ENCODE peak calls at places on chromosomes 6 and 20, in four cellular contexts. H is DMS153, A is HFFc6, F is head of caudate nucleus. O is an unnamed sample.

GRCh38 chr6:94270040-94270689 is 850.8 kb upstream of the EPHA7 start:
- DNase-seq in F (no peak), H (peak; percentile 39), A (no peak), O (no peak)

GRCh38 chr6:170092826-170093225 is 198.1 kb downstream of the DLL1 start:
- DNase-seq in A (no peak), F (no peak), H (no peak), O (no peak)

GRCh38 chr6:98824163-98824906 is 10.0 kb upstream of the POU3F2 start:
- DNase-seq in H (no peak), F (peak; percentile 34), A (no peak), O (no peak)

GRCh38 chr6:159874475-159874874 is 16.3 kb upstream of the MAS1 start:
- DNase-seq in A (no peak), F (peak; percentile 41), H (no peak), O (no peak)

GRCh38 chr6:53352360-53352759 is 3.6 kb upstream of the ELOVL5 start:
- DNase-seq in A (no peak), H (no peak), F (no peak), O (no peak)

GRCh38 chr6:104685871-104686549 is 173.7 kb downstream of the HACE1 start:
- DNase-seq in A (no peak), H (no peak), F (no peak), O (no peak)

GRCh38 chr6:76764057-76764456 is 691.6 kb upstream of the IMPG1 start:
- DNase-seq in H (no peak), F (no peak), A (no peak), O (no peak)

GRCh38 chr6:89432875-89433636 is at the start of gene ANKRD6:
- DNase-seq in A (no peak), F (peak; percentile 78), H (peak; percentile 57), O (no peak)

GRCh38 chr6:13378669-13379590 is 50.6 kb upstream of the TBC1D7 start:
- DNase-seq in A (no peak), F (no peak), H (peak; percentile 82), O (peak; percentile 69)

GRCh38 chr6:154951400-154952200 is 43.5 kb upstream of the TIAM2 start:
- DNase-seq in H (no peak), A (no peak), F (no peak), O (no peak)

GRCh38 chr20:41649489-41649888 is 31.3 kb upstream of the CHD6 start:
- DNase-seq in F (no peak), A (no peak), H (peak; percentile 37), O (peak; percentile 66)

GRCh38 chr6:25017486-25017885 is 81.7 kb upstream of the RIPOR2 start:
- DNase-seq in H (no peak), F (no peak), A (no peak), O (no peak)

GRCh38 chr20:37379967-37380828 is 34.3 kb downstream of the SRC start:
- DNase-seq in A (peak; percentile 46), F (no peak), H (peak; percentile 45), O (peak; percentile 8)

GRCh38 chr20:34546751-34547181 is 11.8 kb upstream of the MAP1LC3A start:
- DNase-seq in F (no peak), H (peak; percentile 82), A (no peak), O (no peak)

GRCh38 chr20:31713312-31714049 is 9.2 kb downstream of the BCL2L1 start:
- DNase-seq in A (peak; percentile 86), F (no peak), H (no peak), O (no peak)

GRCh38 chr20:31698803-31699718 is 23.6 kb downstream of the BCL2L1 start:
- DNase-seq in F (peak; percentile 42), H (peak; percentile 93), A (peak; percentile 90), O (no peak)

GRCh38 chr6:122553697-122554096 is 56.5 kb upstream of the PKIB start:
- DNase-seq in A (no peak), H (no peak), F (no peak), O (no peak)

GRCh38 chr6:140032177-140032576 is 657.7 kb upstream of the CITED2 start:
- DNase-seq in H (no peak), F (no peak), A (no peak), O (no peak)

GRCh38 chr20:1427457-1428054 is 34.7 kb upstream of the FKBP1A start:
- DNase-seq in A (peak; percentile 15), F (no peak), H (peak; percentile 98), O (peak; percentile 65)

GRCh38 chr20:17960927-17961599 is 7.5 kb downstream of the SNX5 start:
- DNase-seq in H (no peak), A (no peak), F (no peak), O (no peak)

GRCh38 chr6:118187568-118188164 is 280.6 kb downstream of the SLC35F1 start:
- DNase-seq in A (no peak), F (peak; percentile 48), H (no peak), O (no peak)

GRCh38 chr20:22797103-22797502 is 212.7 kb upstream of the FOXA2 start:
- DNase-seq in F (no peak), A (no peak), H (no peak), O (no peak)

GRCh38 chr6:134063966-134064445 is 11.6 kb upstream of the SLC2A12 start:
- DNase-seq in A (peak; percentile 71), F (peak; percentile 80), H (peak; percentile 77), O (peak; percentile 52)

GRCh38 chr6:26240157-26240980 is 124.6 kb upstream of the BTN3A2 start:
- DNase-seq in H (no peak), F (no peak), A (peak; percentile 70), O (no peak)

GRCh38 chr20:44805991-44806729 is 4.2 kb downstream of the RIMS4 start:
- DNase-seq in F (peak; percentile 72), A (peak; percentile 20), H (no peak), O (no peak)

GRCh38 chr6:5667737-5668136 is 339.0 kb downstream of the NRN1 start:
- DNase-seq in A (no peak), F (no peak), H (no peak), O (no peak)

GRCh38 chr6:14765753-14766152 is 480.1 kb upstream of the JARID2 start:
- DNase-seq in F (no peak), H (no peak), A (no peak), O (no peak)

GRCh38 chr6:147873826-147874225 is 365.3 kb downstream of the SAMD5 start:
- DNase-seq in H (no peak), F (no peak), A (no peak), O (no peak)

GRCh38 chr6:106026748-106027147 is 59.4 kb upstream of the PRDM1 start:
- DNase-seq in A (no peak), H (no peak), F (no peak), O (no peak)

GRCh38 chr20:59783020-59784010 is 150.1 kb downstream of the SYCP2 start:
- DNase-seq in A (no peak), H (peak; percentile 44), F (peak; percentile 83), O (no peak)

GRCh38 chr6:13760948-13761347 is 49.3 kb upstream of the RANBP9 start:
- DNase-seq in A (peak; percentile 19), H (no peak), F (no peak), O (no peak)

GRCh38 chr20:46631212-46631869 is 19.9 kb downstream of the SLC13A3 start:
- DNase-seq in H (no peak), F (no peak), A (no peak), O (no peak)

GRCh38 chr6:52724406-52725121 is 38.7 kb downstream of the GSTA2 start:
- DNase-seq in H (peak; percentile 37), F (peak; percentile 51), A (peak; percentile 62), O (peak; percentile 68)

GRCh38 chr6:112881828-112882227 is 534.7 kb downstream of the RFPL4B start:
- DNase-seq in F (no peak), H (no peak), A (peak; percentile 23), O (no peak)

GRCh38 chr6:13702809-13703302 is 8.8 kb downstream of the RANBP9 start:
- DNase-seq in A (no peak), F (no peak), H (no peak), O (no peak)

GRCh38 chr20:47691632-47692031 is 93.6 kb downstream of the SULF2 start:
- DNase-seq in A (peak; percentile 26), F (no peak), H (no peak), O (no peak)

GRCh38 chr6:104843196-104843595 is 16.5 kb downstream of the HACE1 start:
- DNase-seq in F (no peak), A (no peak), H (no peak), O (no peak)